ENCODE peak calls at places on chromosomes 7 and 10, in nine cellular contexts. A is fibroblast of lung; G is lower lobe of right lung; H is activated naive CD4-positive, alpha-beta T cell; P is naive thymus-derived CD4-positive, alpha-beta T cell; O is AG10803; F is SK-N-SH; K is left kidney; Z is MCF 10A. T is an unnamed sample.

GRCh38 chr10:52215745-52216361 is 98.2 kb upstream of the DKK1 start:
- DNase-seq in P (peak), G (no peak), H (no peak), K (peak), O (peak), A (peak), F (peak), Z (peak), T (peak)

GRCh38 chr10:69685802-69686585 is 55.9 kb downstream of the FAM241B start:
- DNase-seq in Z (no peak), P (no peak), A (no peak), H (no peak), G (peak), F (peak), O (no peak), K (peak), T (no peak)

GRCh38 chr7:36306722-36307121 is 82.9 kb upstream of the ANLN start:
- DNase-seq in G (no peak), H (no peak), Z (no peak), O (no peak), F (no peak), P (no peak), A (no peak), K (no peak), T (no peak)

GRCh38 chr7:17939670-17940301 is 508 bp downstream of the SNX13 start:
- DNase-seq in P (no peak), O (peak), F (peak), A (peak), H (peak), G (no peak), K (peak), Z (peak), T (no peak)

GRCh38 chr10:58568428-58568935 is 55.8 kb downstream of the BICC1 start:
- DNase-seq in K (no peak), G (no peak), A (no peak), H (no peak), Z (no peak), F (no peak), O (no peak), P (no peak), T (no peak)

GRCh38 chr10:36765777-36766176 is 359.6 kb upstream of the ANKRD30A start:
- DNase-seq in O (peak), F (no peak), Z (peak), P (no peak), A (peak), H (no peak), G (no peak), K (no peak), T (no peak)

GRCh38 chr10:70579234-70580002 is 23.1 kb downstream of the PRF1 start:
- DNase-seq in F (no peak), O (no peak), G (no peak), A (no peak), H (no peak), Z (no peak), P (no peak), K (no peak), T (no peak)

GRCh38 chr7:48366096-48366495 is 194.8 kb downstream of the ABCA13 start:
- DNase-seq in A (no peak), Z (peak), F (no peak), P (no peak), G (no peak), K (no peak), O (no peak), H (no peak), T (no peak)

GRCh38 chr10:86827639-86828038 is 71.2 kb downstream of the BMPR1A start:
- DNase-seq in Z (peak), O (no peak), G (no peak), F (no peak), H (no peak), P (no peak), A (no peak), K (no peak), T (no peak)

GRCh38 chr10:101142533-101143353 is 11.6 kb downstream of the TLX1 start:
- DNase-seq in Z (no peak), A (no peak), O (no peak), K (no peak), H (no peak), P (no peak), F (no peak), G (no peak), T (no peak)

T was measured in CD4-positive, CD25-positive, alpha-beta regulatory T cell.